ENCODE peak calls at places on chromosomes 2 and 18, in six cellular contexts. One of them, this sample, is unnamed.

GRCh38 chr18:48832961-48833700 is 117.6 kb downstream of the SMAD7 start:
- DNase-seq in posterior vena cava: peak; percentile 85
- DNase-seq in omental fat pad: peak; percentile 21
- DNase-seq in skeletal muscle cell: no peak
- DNase-seq in NCI-H748 treated with DMSO at 0.1 percent for 48 hours: peak; percentile 33
- DNase-seq in dorsolateral prefrontal cortex: peak; percentile 5
- DNase-seq in this sample: no peak

GRCh38 chr2:11784747-11785610 is 38.5 kb downstream of the LPIN1 start:
- DNase-seq in skeletal muscle cell: no peak
- DNase-seq in posterior vena cava: peak; percentile 82
- DNase-seq in dorsolateral prefrontal cortex: peak; percentile 72
- DNase-seq in NCI-H748 treated with DMSO at 0.1 percent for 48 hours: no peak
- DNase-seq in omental fat pad: peak; percentile 29
- DNase-seq in this sample: no peak

GRCh38 chr2:29012211-29012681 is 31.1 kb downstream of the TOGARAM2 start:
- DNase-seq in omental fat pad: no peak
- DNase-seq in skeletal muscle cell: peak; percentile 38
- DNase-seq in dorsolateral prefrontal cortex: no peak
- DNase-seq in posterior vena cava: no peak
- DNase-seq in NCI-H748 treated with DMSO at 0.1 percent for 48 hours: no peak
- DNase-seq in this sample: no peak

GRCh38 chr2:68372435-68372834 is 7.4 kb downstream of the PLEK start:
- DNase-seq in dorsolateral prefrontal cortex: no peak
- DNase-seq in NCI-H748 treated with DMSO at 0.1 percent for 48 hours: no peak
- DNase-seq in omental fat pad: no peak
- DNase-seq in skeletal muscle cell: no peak
- DNase-seq in posterior vena cava: no peak
- DNase-seq in this sample: no peak

GRCh38 chr2:224086226-224086911 is 47.3 kb upstream of the SERPINE2 start:
- DNase-seq in omental fat pad: no peak
- DNase-seq in posterior vena cava: no peak
- DNase-seq in dorsolateral prefrontal cortex: no peak
- DNase-seq in skeletal muscle cell: peak; percentile 88
- DNase-seq in NCI-H748 treated with DMSO at 0.1 percent for 48 hours: no peak
- DNase-seq in this sample: no peak

GRCh38 chr18:22604390-22604985 is 186.8 kb upstream of the CTAGE1 start:
- DNase-seq in skeletal muscle cell: no peak
- DNase-seq in omental fat pad: no peak
- DNase-seq in NCI-H748 treated with DMSO at 0.1 percent for 48 hours: no peak
- DNase-seq in posterior vena cava: peak; percentile 91
- DNase-seq in dorsolateral prefrontal cortex: no peak
- DNase-seq in this sample: no peak

GRCh38 chr2:217868911-217869334 is 133.9 kb downstream of the TNS1 start:
- DNase-seq in skeletal muscle cell: peak; percentile 26
- DNase-seq in omental fat pad: no peak
- DNase-seq in NCI-H748 treated with DMSO at 0.1 percent for 48 hours: no peak
- DNase-seq in dorsolateral prefrontal cortex: no peak
- DNase-seq in posterior vena cava: no peak
- DNase-seq in this sample: no peak

GRCh38 chr2:105307962-105308361 is 21.6 kb downstream of the TGFBRAP1 start:
- DNase-seq in skeletal muscle cell: no peak
- DNase-seq in dorsolateral prefrontal cortex: no peak
- DNase-seq in omental fat pad: no peak
- DNase-seq in posterior vena cava: no peak
- DNase-seq in NCI-H748 treated with DMSO at 0.1 percent for 48 hours: no peak
- DNase-seq in this sample: no peak

This sample was measured in stimulated activated CD8-positive, alpha-beta memory T cell treated with anti-CD3 and anti-CD28 coated beads, Interleukin-15, amount 100 ng/mL, for 1 hour.